ENCODE peak calls at places on chromosomes 4 and X, in nine cellular contexts. L is sigmoid colon; J is pancreas; S is IMR-90; P is CD8-positive, alpha-beta memory T cell; F is H7; H is lower lobe of right lung; O is hepatocyte; T is endodermal cell. C is an unnamed sample.

GRCh38 chr4:159127745-159128518 is 25.1 kb downstream of the RAPGEF2 start:
- DNase-seq in T (no peak), J (no peak), S (no peak), O (no peak), P (no peak), H (no peak), F (no peak), L (no peak), C (no peak)

GRCh38 chr4:109127866-109128265 is 174.6 kb downstream of the COL25A1 start:
- DNase-seq in S (no peak), J (no peak), L (no peak), T (no peak), P (no peak), H (no peak), O (no peak), F (no peak), C (no peak)

GRCh38 chrX:70720721-70721120 is 187.8 kb downstream of the TEX11 start:
- DNase-seq in P (no peak), O (peak; percentile 4), L (no peak), S (no peak), J (no peak), T (no peak), H (no peak), F (no peak), C (no peak)

GRCh38 chr4:180794352-180794751 is 1448.8 kb upstream of the TENM3 start:
- DNase-seq in P (no peak), H (no peak), T (no peak), F (no peak), S (no peak), J (no peak), L (no peak), O (no peak), C (no peak)

GRCh38 chrX:70066646-70067045 is 4.4 kb downstream of the OTUD6A start:
- DNase-seq in P (no peak), F (no peak), O (no peak), H (no peak), L (no peak), J (no peak), S (no peak), T (no peak), C (no peak)

GRCh38 chr4:145531193-145531592 is 49.5 kb downstream of the SMAD1 start:
- DNase-seq in S (no peak), T (no peak), F (no peak), O (no peak), L (no peak), P (no peak), H (no peak), J (peak; percentile 26), C (no peak)

GRCh38 chr4:118969359-118969758 is 80.7 kb downstream of the SYNPO2 start:
- DNase-seq in F (peak; percentile 37), P (no peak), O (peak; percentile 63), T (peak; percentile 63), S (peak; percentile 82), L (peak; percentile 90), H (no peak), J (no peak), C (peak; percentile 44)

GRCh38 chr4:87978656-87979055 is 3.1 kb downstream of the SPP1 start:
- DNase-seq in P (no peak), T (no peak), S (peak; percentile 62), L (no peak), O (no peak), H (no peak), F (no peak), J (no peak), C (no peak)

GRCh38 chr4:175935016-175935661 is 123.1 kb upstream of the GPM6A start:
- DNase-seq in F (peak; percentile 8), J (no peak), O (peak; percentile 18), H (no peak), S (no peak), L (no peak), T (peak; percentile 49), P (no peak), C (no peak)

GRCh38 chrX:30874851-30875250 is 14.2 kb downstream of the TAB3 start:
- DNase-seq in F (no peak), J (no peak), H (no peak), S (no peak), T (no peak), L (no peak), P (no peak), O (no peak), C (no peak)

GRCh38 chrX:39327255-39327654 is 526.0 kb downstream of the MID1IP1 start:
- DNase-seq in L (no peak), H (no peak), F (no peak), O (no peak), T (no peak), J (no peak), S (no peak), P (no peak), C (no peak)

GRCh38 chr4:85398276-85398675 is 76.7 kb upstream of the ARHGAP24 start:
- DNase-seq in J (no peak), P (no peak), H (no peak), L (no peak), O (peak; percentile 10), T (peak; percentile 46), S (no peak), F (no peak), C (no peak)

GRCh38 chr4:61201562-61202099 is 1.5 kb downstream of the ADGRL3 start:
- DNase-seq in P (no peak), F (peak; percentile 49), H (peak; percentile 32), J (peak; percentile 49), O (peak; percentile 20), S (no peak), L (peak; percentile 59), T (peak; percentile 78), C (peak; percentile 77)

GRCh38 chr4:61204353-61204752 is 4.2 kb downstream of the ADGRL3 start:
- DNase-seq in S (peak; percentile 52), O (peak; percentile 13), P (no peak), L (no peak), J (no peak), T (no peak), F (peak; percentile 35), H (no peak), C (no peak)

GRCh38 chr4:61202100-61202637 is 2.0 kb downstream of the ADGRL3 start:
- DNase-seq in O (no peak), J (peak; percentile 60), P (no peak), S (no peak), L (peak; percentile 57), T (no peak), F (peak; percentile 66), H (peak; percentile 38), C (peak; percentile 79)

GRCh38 chr4:61200991-61201526 is 933 bp downstream of the ADGRL3 start:
- DNase-seq in S (no peak), P (no peak), T (peak; percentile 78), O (peak; percentile 53), H (no peak), F (peak; percentile 61), J (peak; percentile 60), L (no peak), C (no peak)

DNA sequence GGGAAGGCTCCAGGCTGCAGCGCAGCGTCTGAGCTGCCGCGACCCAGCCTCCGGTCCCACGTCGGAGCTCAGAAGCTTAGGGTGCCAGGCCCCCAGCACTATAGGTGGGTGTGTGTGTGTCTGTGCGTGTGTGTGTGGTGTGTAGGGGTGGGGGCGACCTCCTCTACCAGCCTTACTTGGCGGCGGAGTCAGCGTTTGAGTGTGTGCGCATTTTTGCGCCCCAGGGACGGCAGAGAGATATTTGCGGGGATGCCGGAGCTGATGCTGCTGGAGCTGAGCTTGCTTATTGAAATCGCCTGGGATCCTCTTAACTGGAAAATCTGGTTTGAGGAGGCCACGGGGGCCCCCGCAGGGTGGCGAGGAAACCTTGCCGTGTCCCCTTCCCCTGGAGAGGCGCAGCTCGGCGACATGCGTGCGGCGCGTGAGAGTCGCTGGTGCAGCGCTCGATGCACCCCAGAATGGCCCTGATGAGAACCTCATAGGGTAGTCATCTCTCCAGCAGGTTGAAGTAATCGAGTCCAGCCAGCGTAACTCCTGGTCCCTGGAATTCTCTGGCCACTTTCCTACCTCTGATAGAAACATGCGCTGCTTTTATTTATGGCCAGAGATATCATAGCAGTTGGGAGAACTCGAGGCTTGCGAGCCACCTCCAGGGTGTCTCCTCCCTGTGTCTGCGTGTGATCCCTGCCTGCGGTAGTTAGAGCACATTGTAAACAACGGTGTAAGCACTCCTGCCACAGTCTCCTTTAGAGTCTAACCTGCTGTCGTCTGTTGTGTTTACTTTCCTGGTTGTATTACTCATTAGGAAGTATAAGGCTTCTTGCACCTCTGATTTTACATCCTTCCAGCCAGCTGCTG is 2.7 kb downstream of the ADGRL3 start:
- DNase-seq in F (peak; percentile 57), H (no peak), T (peak; percentile 79), J (peak; percentile 34), O (peak; percentile 32), L (no peak), P (no peak), S (no peak), C (peak; percentile 52)
- H3K4me3 ChIP-seq in F (peak overlapping the region; percentile 64), H (peak overlapping the region; percentile 58), T (peak overlapping the region; percentile 92), J (no peak overlapping the region), O (peak overlapping the region; percentile 92), L (peak overlapping the region; percentile 48), P (no peak overlapping the region), S (peak overlapping the region; percentile 62), C (peak overlapping the region; percentile 9)

GRCh38 chr4:151901631-151902030 is 140.8 kb upstream of the GATB start:
- DNase-seq in F (no peak), P (no peak), J (no peak), O (no peak), L (no peak), T (no peak), H (no peak), S (no peak), C (no peak)
- H3K4me3 ChIP-seq in F (no peak overlapping the region), P (no peak overlapping the region), J (no peak overlapping the region), O (no peak overlapping the region), L (no peak overlapping the region), T (no peak overlapping the region), H (no peak overlapping the region), S (no peak overlapping the region), C (no peak overlapping the region)

DNA sequence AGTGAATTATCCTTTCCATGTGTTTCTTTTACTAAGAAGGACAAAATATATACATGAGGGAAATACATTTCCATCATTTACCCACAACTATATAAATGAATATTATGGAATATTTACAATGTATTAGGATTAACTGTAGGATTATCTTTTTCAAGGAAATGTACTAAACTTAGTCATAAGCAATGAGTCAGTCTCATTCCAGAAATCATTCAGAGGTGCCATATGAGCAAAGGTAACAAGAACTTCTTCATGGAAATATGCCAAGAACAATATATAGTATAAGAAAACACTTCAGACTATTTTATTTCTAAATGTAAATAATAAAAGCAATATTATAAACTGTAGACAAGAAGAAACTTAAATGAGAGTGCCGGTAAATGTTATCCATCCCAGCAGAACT is 67.1 kb downstream of the USP38 start:
- DNase-seq in H (no peak), T (no peak), S (peak; percentile 66), J (no peak), L (no peak), F (no peak), O (no peak), P (no peak), C (no peak)
- H3K4me3 ChIP-seq in H (no peak overlapping the region), T (no peak overlapping the region), S (no peak overlapping the region), J (no peak overlapping the region), L (no peak overlapping the region), F (no peak overlapping the region), O (no peak overlapping the region), P (no peak overlapping the region), C (no peak overlapping the region)

DNA sequence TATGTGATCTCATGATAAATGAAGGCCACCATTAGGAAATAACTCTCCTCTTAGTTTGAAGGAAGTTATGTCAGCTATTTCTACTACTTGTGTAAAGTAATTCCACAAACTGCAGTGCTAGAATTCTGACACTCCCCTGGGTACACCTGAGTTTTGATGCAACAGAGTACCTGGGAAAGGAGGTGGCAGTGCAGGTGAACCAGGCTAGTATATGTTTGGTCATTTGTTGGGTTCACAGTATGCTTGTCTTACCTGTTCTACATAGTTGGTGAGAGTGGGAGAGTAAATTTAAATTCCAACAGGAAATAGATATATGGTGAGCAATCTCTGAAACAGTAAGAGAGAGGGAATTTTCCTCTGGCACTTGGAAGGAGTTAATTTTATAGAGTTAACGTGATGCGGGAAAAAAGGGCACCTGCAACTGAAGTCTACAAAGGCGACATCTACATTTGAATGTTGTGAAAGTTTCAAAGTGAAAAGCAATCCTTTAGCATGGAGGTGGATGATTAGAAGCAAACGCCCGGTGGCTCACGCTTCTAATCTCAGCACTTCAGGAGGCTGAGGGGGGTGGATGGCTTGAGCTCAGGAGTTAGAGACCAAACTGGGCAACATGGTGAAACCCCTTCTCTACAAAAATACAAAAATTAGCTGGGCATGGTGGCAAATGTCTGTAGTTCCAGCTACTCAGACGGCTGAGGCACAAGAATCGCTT is 8.3 kb upstream of the SLC10A6 start:
- DNase-seq in J (no peak), O (no peak), T (peak; percentile 60), S (no peak), H (no peak), F (no peak), L (no peak), P (no peak), C (no peak)
- H3K4me3 ChIP-seq in J (no peak overlapping the region), O (no peak overlapping the region), T (no peak overlapping the region), S (no peak overlapping the region), H (no peak overlapping the region), F (no peak overlapping the region), L (no peak overlapping the region), P (no peak overlapping the region), C (no peak overlapping the region)